ENCODE peak calls at places on chromosome 6, in ten cellular contexts. One of them, this sample, is unnamed.

GRCh38 chr6:14059791-14060436 is 57.7 kb upstream of the CD83 start:
- DNase-seq in NT2/D1: no peak
- DNase-seq in BJ: no peak
- DNase-seq in cardiac muscle cell: no peak
- DNase-seq in adrenal gland: peak
- DNase-seq in OCI-LY7: no peak
- DNase-seq in IMR-90: no peak
- DNase-seq in mesendoderm: no peak
- DNase-seq in uterus: no peak
- DNase-seq in right cardiac atrium: peak
- DNase-seq in this sample: no peak

GRCh38 chr6:41638801-41639555 is 710 bp downstream of the MDFI start:
- DNase-seq in mesendoderm: peak
- DNase-seq in uterus: no peak
- DNase-seq in IMR-90: no peak
- DNase-seq in adrenal gland: no peak
- DNase-seq in right cardiac atrium: peak
- DNase-seq in NT2/D1: no peak
- DNase-seq in BJ: no peak
- DNase-seq in cardiac muscle cell: peak
- DNase-seq in OCI-LY7: no peak
- DNase-seq in this sample: no peak

GRCh38 chr6:105359419-105360366 is 43.2 kb downstream of the PREP start:
- DNase-seq in adrenal gland: no peak
- DNase-seq in mesendoderm: peak
- DNase-seq in uterus: no peak
- DNase-seq in NT2/D1: no peak
- DNase-seq in IMR-90: peak
- DNase-seq in BJ: peak
- DNase-seq in OCI-LY7: no peak
- DNase-seq in right cardiac atrium: no peak
- DNase-seq in cardiac muscle cell: peak
- DNase-seq in this sample: peak

GRCh38 chr6:113651120-113651519 is 206.0 kb upstream of the MARCKS start:
- DNase-seq in mesendoderm: no peak
- DNase-seq in IMR-90: no peak
- DNase-seq in adrenal gland: no peak
- DNase-seq in NT2/D1: no peak
- DNase-seq in uterus: no peak
- DNase-seq in BJ: no peak
- DNase-seq in right cardiac atrium: peak
- DNase-seq in OCI-LY7: no peak
- DNase-seq in cardiac muscle cell: no peak
- DNase-seq in this sample: no peak

GRCh38 chr6:16450821-16451220 is 212.4 kb downstream of the GMPR start:
- DNase-seq in NT2/D1: no peak
- DNase-seq in cardiac muscle cell: no peak
- DNase-seq in IMR-90: peak
- DNase-seq in mesendoderm: no peak
- DNase-seq in right cardiac atrium: no peak
- DNase-seq in uterus: no peak
- DNase-seq in BJ: no peak
- DNase-seq in OCI-LY7: no peak
- DNase-seq in adrenal gland: no peak
- DNase-seq in this sample: no peak

GRCh38 chr6:3250278-3250677 is 8.5 kb upstream of the PSMG4 start:
- DNase-seq in NT2/D1: no peak
- DNase-seq in uterus: no peak
- DNase-seq in cardiac muscle cell: no peak
- DNase-seq in BJ: no peak
- DNase-seq in mesendoderm: no peak
- DNase-seq in adrenal gland: no peak
- DNase-seq in IMR-90: peak
- DNase-seq in OCI-LY7: no peak
- DNase-seq in right cardiac atrium: no peak
- DNase-seq in this sample: no peak

GRCh38 chr6:117840541-117840983 is 66.5 kb upstream of the SLC35F1 start:
- DNase-seq in adrenal gland: no peak
- DNase-seq in BJ: no peak
- DNase-seq in OCI-LY7: peak
- DNase-seq in cardiac muscle cell: peak
- DNase-seq in right cardiac atrium: no peak
- DNase-seq in NT2/D1: peak
- DNase-seq in uterus: no peak
- DNase-seq in mesendoderm: peak
- DNase-seq in IMR-90: peak
- DNase-seq in this sample: no peak

GRCh38 chr6:111481836-111482235 is 1.2 kb downstream of the REV3L start:
- DNase-seq in right cardiac atrium: no peak
- DNase-seq in adrenal gland: no peak
- DNase-seq in BJ: no peak
- DNase-seq in cardiac muscle cell: no peak
- DNase-seq in IMR-90: peak
- DNase-seq in OCI-LY7: no peak
- DNase-seq in NT2/D1: no peak
- DNase-seq in mesendoderm: peak
- DNase-seq in uterus: no peak
- DNase-seq in this sample: no peak

GRCh38 chr6:27448456-27448855 is 24.4 kb downstream of the ZNF184 start:
- DNase-seq in right cardiac atrium: no peak
- DNase-seq in IMR-90: no peak
- DNase-seq in OCI-LY7: no peak
- DNase-seq in NT2/D1: no peak
- DNase-seq in cardiac muscle cell: no peak
- DNase-seq in mesendoderm: no peak
- DNase-seq in uterus: no peak
- DNase-seq in BJ: no peak
- DNase-seq in adrenal gland: no peak
- DNase-seq in this sample: no peak

GRCh38 chr6:33197431-33198048 is 2.9 kb downstream of the RXRB start:
- DNase-seq in right cardiac atrium: peak
- DNase-seq in NT2/D1: no peak
- DNase-seq in cardiac muscle cell: peak
- DNase-seq in BJ: no peak
- DNase-seq in adrenal gland: peak
- DNase-seq in uterus: no peak
- DNase-seq in OCI-LY7: peak
- DNase-seq in IMR-90: peak
- DNase-seq in mesendoderm: peak
- DNase-seq in this sample: peak

GRCh38 chr6:33950891-33951889 is 147.4 kb upstream of the MLN start:
- DNase-seq in NT2/D1: no peak
- DNase-seq in adrenal gland: no peak
- DNase-seq in IMR-90: no peak
- DNase-seq in OCI-LY7: no peak
- DNase-seq in mesendoderm: no peak
- DNase-seq in cardiac muscle cell: no peak
- DNase-seq in right cardiac atrium: no peak
- DNase-seq in uterus: no peak
- DNase-seq in BJ: no peak
- DNase-seq in this sample: no peak

GRCh38 chr6:5517781-5518180 is 256.5 kb downstream of the FARS2 start:
- DNase-seq in cardiac muscle cell: no peak
- DNase-seq in IMR-90: no peak
- DNase-seq in adrenal gland: no peak
- DNase-seq in mesendoderm: no peak
- DNase-seq in BJ: no peak
- DNase-seq in right cardiac atrium: no peak
- DNase-seq in uterus: no peak
- DNase-seq in OCI-LY7: no peak
- DNase-seq in NT2/D1: no peak
- DNase-seq in this sample: no peak

GRCh38 chr6:52539607-52540006 is 37.3 kb downstream of the TRAM2 start:
- DNase-seq in right cardiac atrium: no peak
- DNase-seq in BJ: peak
- DNase-seq in IMR-90: peak
- DNase-seq in NT2/D1: no peak
- DNase-seq in adrenal gland: no peak
- DNase-seq in OCI-LY7: no peak
- DNase-seq in cardiac muscle cell: no peak
- DNase-seq in mesendoderm: no peak
- DNase-seq in uterus: no peak
- DNase-seq in this sample: peak

DNA sequence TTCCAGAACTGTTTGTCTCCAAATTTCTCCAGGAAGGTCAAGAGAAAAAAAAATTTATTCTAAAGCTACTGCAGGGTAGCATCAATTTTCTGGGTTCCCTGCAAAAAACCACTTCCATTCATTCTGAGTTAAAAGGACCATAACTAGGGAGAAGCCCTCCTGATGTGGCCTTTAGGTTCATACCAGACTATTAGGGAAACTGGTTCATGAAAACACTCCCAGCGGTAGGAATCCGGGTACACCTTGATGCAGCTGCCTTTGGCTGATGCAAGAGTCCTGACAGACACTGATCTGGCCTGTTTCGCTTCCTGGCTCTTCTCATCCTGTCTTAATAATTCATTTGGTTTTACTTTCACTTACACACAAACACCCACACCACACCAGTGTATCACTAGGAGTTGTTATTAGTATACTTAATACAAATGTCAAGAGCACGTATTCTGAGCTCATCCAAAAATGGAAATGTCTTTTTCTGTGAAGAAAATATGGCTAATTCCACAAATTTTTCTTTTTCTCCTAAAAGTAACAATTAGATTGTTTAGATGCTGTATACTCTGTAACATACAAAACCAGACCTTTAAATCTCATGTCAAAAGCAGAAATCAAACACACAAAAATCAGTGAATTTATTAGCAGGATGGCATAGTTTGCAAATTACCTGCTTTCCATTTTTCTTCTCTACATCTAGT is 38.4 kb upstream of the ARHGAP18 start:
- DNase-seq in NT2/D1: no peak
- DNase-seq in OCI-LY7: peak
- DNase-seq in cardiac muscle cell: peak
- DNase-seq in adrenal gland: peak
- DNase-seq in mesendoderm: peak
- DNase-seq in uterus: peak
- DNase-seq in right cardiac atrium: no peak
- DNase-seq in BJ: no peak
- DNase-seq in IMR-90: peak
- DNase-seq in this sample: peak
- H3K4me3 ChIP-seq in NT2/D1: no peak
- H3K4me3 ChIP-seq in OCI-LY7: peak
- H3K4me3 ChIP-seq in cardiac muscle cell: no peak
- H3K4me3 ChIP-seq in adrenal gland: no peak
- H3K4me3 ChIP-seq in mesendoderm: no peak
- H3K4me3 ChIP-seq in uterus: no peak
- H3K4me3 ChIP-seq in right cardiac atrium: no peak
- H3K4me3 ChIP-seq in BJ: no peak
- H3K4me3 ChIP-seq in IMR-90: no peak
- H3K4me3 ChIP-seq in this sample: no peak

GRCh38 chr6:28598757-28599686 is 73.3 kb downstream of the GPX5 start:
- DNase-seq in right cardiac atrium: no peak
- DNase-seq in mesendoderm: no peak
- DNase-seq in NT2/D1: no peak
- DNase-seq in IMR-90: no peak
- DNase-seq in uterus: no peak
- DNase-seq in cardiac muscle cell: no peak
- DNase-seq in OCI-LY7: no peak
- DNase-seq in adrenal gland: no peak
- DNase-seq in BJ: no peak
- DNase-seq in this sample: no peak

GRCh38 chr6:28597924-28598323 is 72.2 kb downstream of the GPX5 start:
- DNase-seq in NT2/D1: no peak
- DNase-seq in IMR-90: no peak
- DNase-seq in cardiac muscle cell: no peak
- DNase-seq in uterus: no peak
- DNase-seq in OCI-LY7: no peak
- DNase-seq in right cardiac atrium: no peak
- DNase-seq in BJ: no peak
- DNase-seq in adrenal gland: no peak
- DNase-seq in mesendoderm: peak
- DNase-seq in this sample: no peak

GRCh38 chr6:28600188-28600587 is 74.5 kb downstream of the GPX5 start:
- DNase-seq in adrenal gland: no peak
- DNase-seq in uterus: no peak
- DNase-seq in NT2/D1: no peak
- DNase-seq in IMR-90: no peak
- DNase-seq in mesendoderm: no peak
- DNase-seq in BJ: no peak
- DNase-seq in right cardiac atrium: no peak
- DNase-seq in OCI-LY7: no peak
- DNase-seq in cardiac muscle cell: no peak
- DNase-seq in this sample: no peak

GRCh38 chr6:28597217-28597835 is 71.6 kb downstream of the GPX5 start:
- DNase-seq in IMR-90: peak
- DNase-seq in uterus: peak
- DNase-seq in cardiac muscle cell: peak
- DNase-seq in mesendoderm: peak
- DNase-seq in NT2/D1: peak
- DNase-seq in adrenal gland: no peak
- DNase-seq in right cardiac atrium: no peak
- DNase-seq in BJ: no peak
- DNase-seq in OCI-LY7: no peak
- DNase-seq in this sample: peak
- H3K4me3 ChIP-seq in IMR-90: peak
- H3K4me3 ChIP-seq in uterus: no peak
- H3K4me3 ChIP-seq in cardiac muscle cell: peak
- H3K4me3 ChIP-seq in mesendoderm: peak
- H3K4me3 ChIP-seq in NT2/D1: peak
- H3K4me3 ChIP-seq in adrenal gland: no peak
- H3K4me3 ChIP-seq in right cardiac atrium: peak
- H3K4me3 ChIP-seq in BJ: peak
- H3K4me3 ChIP-seq in OCI-LY7: no peak
- H3K4me3 ChIP-seq in this sample: peak

DNA sequence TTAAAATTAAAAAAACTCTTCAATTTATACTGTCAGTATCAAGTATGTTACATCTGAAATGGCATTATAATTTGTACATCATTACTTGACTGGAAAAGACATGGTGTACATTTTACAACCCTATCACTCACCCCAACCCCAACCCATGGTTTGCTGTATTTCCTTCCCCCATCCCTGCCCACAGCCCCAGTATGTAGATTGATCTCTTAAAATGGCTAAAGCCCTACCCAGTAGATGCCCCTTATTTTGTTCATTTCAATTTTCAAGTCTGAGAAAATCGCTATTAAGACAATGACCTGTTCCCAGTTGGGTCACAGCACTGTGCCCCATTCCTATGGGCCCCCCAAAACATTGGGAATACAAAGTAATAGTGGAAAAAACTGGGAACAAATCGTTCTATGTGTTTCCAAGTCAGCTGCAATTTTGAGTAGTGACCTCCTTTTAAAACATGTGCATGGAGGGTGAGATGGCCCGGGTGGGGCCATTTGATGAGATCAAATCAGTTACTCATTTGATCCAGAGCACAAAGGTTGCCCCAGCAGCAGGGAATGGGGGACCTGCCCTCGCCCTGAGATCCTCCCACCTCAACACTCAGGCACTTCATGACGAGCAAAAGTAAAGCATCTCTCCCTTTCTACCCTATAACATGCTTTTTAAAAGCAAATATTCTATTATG is 13.3 kb downstream of the EZR start:
- DNase-seq in OCI-LY7: no peak
- DNase-seq in right cardiac atrium: no peak
- DNase-seq in NT2/D1: no peak
- DNase-seq in adrenal gland: no peak
- DNase-seq in cardiac muscle cell: no peak
- DNase-seq in IMR-90: no peak
- DNase-seq in mesendoderm: no peak
- DNase-seq in uterus: no peak
- DNase-seq in BJ: no peak
- DNase-seq in this sample: no peak
- H3K4me3 ChIP-seq in OCI-LY7: peak
- H3K4me3 ChIP-seq in right cardiac atrium: no peak
- H3K4me3 ChIP-seq in NT2/D1: no peak
- H3K4me3 ChIP-seq in adrenal gland: no peak
- H3K4me3 ChIP-seq in cardiac muscle cell: no peak
- H3K4me3 ChIP-seq in IMR-90: no peak
- H3K4me3 ChIP-seq in mesendoderm: no peak
- H3K4me3 ChIP-seq in uterus: no peak
- H3K4me3 ChIP-seq in BJ: no peak
- H3K4me3 ChIP-seq in this sample: no peak

GRCh38 chr6:7543761-7544424 is 2.4 kb downstream of the DSP start:
- DNase-seq in mesendoderm: peak
- DNase-seq in right cardiac atrium: no peak
- DNase-seq in cardiac muscle cell: no peak
- DNase-seq in NT2/D1: no peak
- DNase-seq in IMR-90: no peak
- DNase-seq in uterus: no peak
- DNase-seq in adrenal gland: peak
- DNase-seq in OCI-LY7: no peak
- DNase-seq in BJ: no peak
- DNase-seq in this sample: no peak
- H3K4me3 ChIP-seq in mesendoderm: no peak
- H3K4me3 ChIP-seq in right cardiac atrium: peak
- H3K4me3 ChIP-seq in cardiac muscle cell: peak
- H3K4me3 ChIP-seq in NT2/D1: peak
- H3K4me3 ChIP-seq in IMR-90: peak
- H3K4me3 ChIP-seq in uterus: no peak
- H3K4me3 ChIP-seq in adrenal gland: no peak
- H3K4me3 ChIP-seq in OCI-LY7: no peak
- H3K4me3 ChIP-seq in BJ: no peak
- H3K4me3 ChIP-seq in this sample: no peak

This sample was measured in SJSA1.